ENCODE peak calls at places on chromosomes 13 and 19, in seven cellular contexts. N, Q, O, U, B, G and L are unnamed samples.

GRCh38 chr19:43438291-43439162 is 23.8 kb downstream of the TEX101 start:
- DNase-seq in N (no peak), Q (no peak), O (peak; percentile 99), U (no peak), B (no peak), G (peak; percentile 84), L (no peak)

GRCh38 chr19:32708457-32708856 is 11.1 kb upstream of the TDRD12 start:
- DNase-seq in N (no peak), Q (no peak), O (no peak), U (no peak), B (no peak), G (no peak), L (no peak)

GRCh38 chr13:31965361-31966066 is 66.1 kb upstream of the FRY start:
- DNase-seq in N (no peak), Q (no peak), O (peak; percentile 58), U (no peak), B (peak; percentile 91), G (no peak), L (no peak)

GRCh38 chr13:27954406-27954851 is 14.7 kb downstream of the CDX2 start:
- DNase-seq in N (peak; percentile 66), Q (no peak), O (peak; percentile 31), U (no peak), B (peak; percentile 28), G (no peak), L (no peak)

GRCh38 chr13:75454497-75454896 is 27.5 kb downstream of the TBC1D4 start:
- DNase-seq in N (no peak), Q (no peak), O (no peak), U (no peak), B (no peak), G (no peak), L (no peak)

GRCh38 chr13:24209138-24209537 is 48.6 kb downstream of the SPATA13 start:
- DNase-seq in N (no peak), Q (no peak), O (no peak), U (no peak), B (no peak), G (no peak), L (no peak)

GRCh38 chr13:62556973-62557372 is 1141.3 kb upstream of the PCDH20 start:
- DNase-seq in N (no peak), Q (no peak), O (no peak), U (no peak), B (no peak), G (no peak), L (no peak)

GRCh38 chr13:38366954-38367645 is 17.4 kb downstream of the UFM1 start:
- DNase-seq in N (no peak), Q (no peak), O (peak; percentile 41), U (no peak), B (no peak), G (no peak), L (no peak)

GRCh38 chr19:14350302-14350701 is 30.9 kb upstream of the ADGRE5 start:
- DNase-seq in N (no peak), Q (no peak), O (no peak), U (no peak), B (no peak), G (no peak), L (no peak)

GRCh38 chr13:24614306-24615080 is 65.7 kb upstream of the ATP12A start:
- DNase-seq in N (no peak), Q (no peak), O (no peak), U (no peak), B (no peak), G (no peak), L (no peak)

GRCh38 chr13:27535546-27535945 is 84.8 kb downstream of the LNX2 start:
- DNase-seq in N (no peak), Q (no peak), O (peak; percentile 9), U (no peak), B (no peak), G (no peak), L (no peak)

GRCh38 chr19:31905980-31906948 is 439.1 kb upstream of the ZNF507 start:
- DNase-seq in N (no peak), Q (no peak), O (peak; percentile 21), U (no peak), B (no peak), G (no peak), L (no peak)

GRCh38 chr19:11626252-11626651 is 29.0 kb downstream of the ZNF627 start:
- DNase-seq in N (no peak), Q (no peak), O (no peak), U (no peak), B (no peak), G (no peak), L (no peak)

GRCh38 chr13:27788271-27788670 is 4.0 kb upstream of the GSX1 start:
- DNase-seq in N (no peak), Q (no peak), O (no peak), U (no peak), B (no peak), G (no peak), L (no peak)

GRCh38 chr13:29817604-29818378 is 32.6 kb downstream of the UBL3 start:
- DNase-seq in N (no peak), Q (no peak), O (no peak), U (no peak), B (peak; percentile 76), G (no peak), L (no peak)

GRCh38 chr19:6276447-6276846 is 3.3 kb downstream of the MLLT1 start:
- DNase-seq in N (no peak), Q (peak; percentile 88), O (peak; percentile 96), U (no peak), B (no peak), G (peak; percentile 88), L (no peak)

GRCh38 chr13:50119593-50119992 is 104.3 kb downstream of the KCNRG start:
- DNase-seq in N (no peak), Q (no peak), O (no peak), U (no peak), B (no peak), G (no peak), L (no peak)

GRCh38 chr19:41408256-41408655 is 10.6 kb downstream of the BCKDHA start:
- DNase-seq in N (peak; percentile 45), Q (no peak), O (no peak), U (no peak), B (peak; percentile 48), G (no peak), L (no peak)

GRCh38 chr13:40313269-40314200 is 352.9 kb downstream of the FOXO1 start:
- DNase-seq in N (no peak), Q (no peak), O (no peak), U (no peak), B (no peak), G (no peak), L (no peak)

GRCh38 chr19:24159707-24160106 is 72.7 kb downstream of the ZNF254 start:
- DNase-seq in N (no peak), Q (no peak), O (no peak), U (no peak), B (peak; percentile 0), G (no peak), L (no peak)
- TF ChIP-seq CTCF in N (peak; percentile 63), Q (no peak), O (peak; percentile 29), U (no peak), B (peak; percentile 4), G (no peak), L (peak; percentile 67)

DNA sequence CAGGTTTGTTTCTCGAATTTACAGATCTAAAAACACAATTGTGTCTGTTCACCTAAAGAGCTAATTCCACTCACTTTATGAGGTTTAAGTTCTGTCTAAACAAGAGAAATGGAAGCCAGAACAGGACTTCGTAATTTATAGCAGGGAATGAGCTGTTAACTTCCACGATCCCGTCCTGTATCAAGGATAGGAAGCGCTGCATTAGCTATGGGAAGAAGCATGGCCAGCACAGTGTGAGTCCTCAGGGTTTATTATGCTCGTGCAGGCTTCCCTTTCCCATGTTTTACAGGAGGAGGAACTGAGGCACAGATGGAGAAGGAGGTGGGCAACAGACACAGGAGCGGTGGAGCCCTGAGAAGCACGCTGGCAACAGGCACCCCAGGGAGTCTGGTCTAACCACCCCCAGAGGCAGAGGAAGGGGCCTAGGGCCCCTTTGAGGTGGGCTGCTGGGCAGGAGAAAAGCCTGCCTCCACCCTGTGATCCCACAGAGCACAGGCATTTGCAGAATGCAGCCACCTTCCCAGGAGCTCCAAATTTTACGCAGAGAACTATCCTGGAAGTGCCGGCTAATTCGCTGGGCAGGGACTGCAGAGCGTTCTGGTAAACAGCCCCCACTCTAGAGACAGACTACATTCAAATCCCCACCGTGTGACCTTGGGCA is 30.6 kb downstream of the RAB20 start:
- DNase-seq in N (no peak), Q (no peak), O (no peak), U (no peak), B (no peak), G (no peak), L (peak; percentile 52)
- TF ChIP-seq CTCF in N (no peak), Q (no peak), O (no peak), U (no peak), B (no peak), G (no peak), L (no peak)

DNA sequence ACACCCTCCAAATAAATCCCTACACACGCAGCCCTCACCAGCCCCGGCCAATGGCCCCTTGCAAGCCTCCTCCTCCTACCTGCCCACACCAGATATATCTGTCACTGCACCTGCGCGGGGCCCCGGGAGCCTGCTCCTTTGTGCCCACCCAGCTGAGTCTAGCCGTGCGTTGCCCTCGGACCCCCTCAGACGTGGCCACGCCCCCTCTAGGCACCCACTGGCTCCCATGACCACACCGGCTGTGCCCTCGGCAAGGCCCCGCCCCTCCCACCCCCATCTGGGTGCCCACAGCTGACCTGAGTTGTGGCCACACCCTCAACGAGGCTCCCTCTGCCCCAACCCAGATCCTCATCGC is 6.3 kb upstream of the PNPLA6 start:
- DNase-seq in N (no peak), Q (no peak), O (no peak), U (no peak), B (no peak), G (no peak), L (no peak)
- TF ChIP-seq CTCF in N (no peak), Q (no peak), O (no peak), U (no peak), B (no peak), G (no peak), L (no peak)

DNA sequence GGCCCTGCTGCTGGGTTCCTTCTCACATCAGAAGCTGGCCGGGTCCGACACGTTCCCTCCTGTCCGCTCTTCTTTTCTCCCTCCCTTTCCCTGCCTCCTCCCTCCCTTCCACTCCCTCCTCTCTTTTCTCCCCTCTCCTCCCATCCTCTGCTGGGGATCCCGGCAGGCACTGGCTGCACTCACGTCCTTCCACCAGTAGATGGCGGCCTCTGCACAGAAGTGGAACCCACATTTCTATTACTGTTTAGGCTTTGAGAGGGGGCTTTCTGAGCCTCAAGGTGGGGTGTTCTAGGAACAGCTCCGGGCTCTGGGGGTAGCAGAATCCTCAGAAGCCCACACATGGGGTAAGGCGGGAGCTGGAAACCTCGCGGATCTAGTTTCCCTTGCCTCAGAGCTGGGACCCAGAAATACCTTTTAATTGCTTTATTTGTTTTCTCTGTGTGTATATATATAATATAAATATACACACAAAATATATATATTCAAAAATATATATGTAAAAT is 294.2 kb downstream of the ZNF536 start:
- DNase-seq in N (peak; percentile 75), Q (peak; percentile 61), O (peak; percentile 15), U (peak; percentile 31), B (peak; percentile 29), G (no peak), L (no peak)
- TF ChIP-seq CTCF in N (peak; percentile 90), Q (peak; percentile 44), O (peak; percentile 95), U (peak; percentile 83), B (peak; percentile 92), G (peak; percentile 93), L (peak; percentile 90)

GRCh38 chr13:59178344-59178743 is 985.4 kb downstream of the DIAPH3 start:
- DNase-seq in N (no peak), Q (no peak), O (no peak), U (no peak), B (no peak), G (no peak), L (no peak)
- TF ChIP-seq CTCF in N (peak; percentile 58), Q (no peak), O (peak; percentile 10), U (no peak), B (no peak), G (no peak), L (peak; percentile 70)